ENCODE peak calls at places on chromosomes 3 and 15, in ten cellular contexts. W, J, M, Q, I, D, G, R, V and L are unnamed samples. For H3K9me3, the result is how much of the 10 kb centered on the place peaks cover.

GRCh38 chr3:151156618-151157216 is 46.3 kb downstream of the GPR171 start:
- DNase-seq in R (peak), M (no peak), D (no peak), G (peak), W (no peak), J (peak), Q (peak), I (no peak), V (peak), L (no peak)

GRCh38 chr3:24249523-24249922 is 245.1 kb downstream of the THRB start:
- DNase-seq in R (no peak), G (no peak), J (no peak), V (no peak), D (no peak), W (no peak), Q (no peak), I (no peak), M (no peak), L (no peak)

GRCh38 chr3:127628788-127629456 is at the start of gene PODXL2:
- DNase-seq in Q (peak), I (peak), D (peak), V (peak), W (no peak), J (peak), G (peak), R (peak), M (peak), L (peak)

GRCh38 chr15:75198560-75199346 is 2.9 kb upstream of the C15orf39 start:
- DNase-seq in Q (peak), D (no peak), G (no peak), V (peak), R (no peak), M (no peak), I (peak), W (no peak), J (peak), L (no peak)

GRCh38 chr3:149203758-149204157 is 17.9 kb downstream of the CP start:
- DNase-seq in W (no peak), G (no peak), I (no peak), R (no peak), D (no peak), Q (no peak), V (no peak), J (no peak), M (no peak), L (no peak)

GRCh38 chr15:32041294-32041693 is 11.0 kb downstream of the CHRNA7 start:
- DNase-seq in V (no peak), G (no peak), I (no peak), R (no peak), Q (no peak), J (no peak), W (no peak), D (no peak), M (no peak), L (no peak)

GRCh38 chr3:179181993-179182551 is 33.9 kb downstream of the PIK3CA start:
- DNase-seq in D (no peak), Q (no peak), G (no peak), J (no peak), W (no peak), M (no peak), I (no peak), V (peak), R (no peak), L (no peak)

GRCh38 chr3:33044676-33045075 is 52.3 kb downstream of the GLB1 start:
- DNase-seq in Q (peak), I (no peak), D (no peak), J (no peak), V (no peak), M (no peak), W (no peak), R (no peak), G (no peak), L (no peak)

GRCh38 chr3:112699436-112699978 is 58.6 kb upstream of the CCDC80 start:
- DNase-seq in W (no peak), M (no peak), V (peak), G (no peak), J (peak), Q (no peak), I (no peak), D (no peak), R (no peak), L (no peak)

GRCh38 chr3:90015688-90016356 is 908.4 kb downstream of the EPHA3 start:
- DNase-seq in W (no peak), M (no peak), J (peak), G (no peak), R (no peak), D (no peak), I (no peak), Q (no peak), V (peak), L (no peak)

GRCh38 chr3:132180337-132180791 is 136.8 kb upstream of the ACP3 start:
- DNase-seq in D (no peak), J (peak), R (peak), I (no peak), Q (peak), W (no peak), M (no peak), V (peak), G (peak), L (no peak)

GRCh38 chr3:113631143-113631542 is 65.3 kb downstream of the USF3 start:
- DNase-seq in R (no peak), G (no peak), J (no peak), V (no peak), D (no peak), M (no peak), Q (no peak), W (no peak), I (no peak), L (no peak)

GRCh38 chr3:59142581-59142980 is 92.8 kb upstream of the CFAP20DC start:
- DNase-seq in W (no peak), I (no peak), G (no peak), V (no peak), Q (no peak), D (no peak), R (no peak), J (peak), M (no peak), L (no peak)

GRCh38 chr3:157865449-157865862 is 240.8 kb downstream of the SHOX2 start:
- DNase-seq in G (no peak), V (no peak), Q (no peak), I (no peak), D (no peak), J (peak), W (peak), M (peak), R (peak), L (no peak)

GRCh38 chr15:65097651-65098263 is 17.2 kb downstream of the UBAP1L start:
- DNase-seq in I (no peak), J (no peak), D (no peak), G (no peak), M (no peak), V (no peak), R (no peak), Q (no peak), W (no peak), L (no peak)

GRCh38 chr3:117920240-117920923 is 1114.3 kb downstream of the IGSF11 start:
- DNase-seq in M (no peak), Q (no peak), G (no peak), J (no peak), R (no peak), D (no peak), V (no peak), I (no peak), W (no peak), L (no peak)

GRCh38 chr15:64842099-64842940 is 605 bp downstream of the PLEKHO2 start:
- DNase-seq in I (no peak), Q (no peak), W (no peak), R (no peak), M (no peak), D (peak), G (no peak), V (peak), J (peak), L (no peak)

GRCh38 chr3:31170932-31171670 is 276.6 kb upstream of the GADL1 start:
- DNase-seq in D (no peak), G (no peak), W (no peak), J (peak), M (no peak), Q (no peak), I (no peak), R (no peak), V (peak), L (no peak)

GRCh38 chr3:120908803-120909601 is 997 bp downstream of the STXBP5L start:
- DNase-seq in I (peak), W (peak), M (no peak), R (no peak), D (no peak), V (no peak), Q (no peak), J (peak), G (no peak), L (no peak)

GRCh38 chr3:117696871-117697270 is 987.3 kb downstream of the TUSC7 start:
- DNase-seq in M (no peak), Q (no peak), D (no peak), W (no peak), G (peak), V (no peak), I (no peak), J (no peak), R (no peak), L (no peak)

GRCh38 chr15:73403171-73403570 is 34.4 kb upstream of the HCN4 start:
- DNase-seq in I (no peak), R (no peak), V (no peak), G (no peak), Q (no peak), J (peak), W (no peak), D (no peak), M (no peak), L (no peak)

GRCh38 chr15:64845183-64845611 is 3.5 kb downstream of the PLEKHO2 start:
- DNase-seq in R (no peak), M (no peak), D (no peak), J (peak), G (peak), I (no peak), W (peak), V (no peak), Q (no peak), L (no peak)

GRCh38 chr3:190008432-190008831 is 112.3 kb downstream of the P3H2 start:
- DNase-seq in M (no peak), Q (no peak), W (no peak), G (no peak), J (no peak), R (no peak), V (peak), D (no peak), I (no peak), L (no peak)
- H3K9me3 ChIP-seq in M (under half), Q (under half), W (under half), G (under half), J (under half), R (under half), V (under half), D (under half), I (under half), L (under half)

DNA sequence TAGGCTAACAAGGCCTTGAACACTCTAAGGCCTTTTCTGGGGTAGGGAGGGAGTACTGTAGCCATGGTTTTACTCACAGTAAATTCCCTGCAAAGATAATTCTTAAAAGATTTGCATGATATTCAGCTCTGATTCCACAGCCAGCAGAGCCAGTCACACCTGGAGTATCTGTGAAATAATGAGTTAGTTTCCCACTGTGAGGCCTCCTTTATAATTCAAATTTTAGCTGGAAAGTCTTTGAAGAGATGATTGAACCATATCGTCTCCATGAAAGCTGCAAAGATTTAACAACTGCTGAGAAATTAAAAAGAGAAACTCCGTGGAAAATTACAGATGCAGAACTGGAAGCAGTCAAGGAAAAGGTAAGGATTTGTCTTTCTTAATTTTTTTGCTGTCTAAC is 32.3 kb upstream of the DUT start:
- DNase-seq in J (no peak), R (no peak), V (no peak), I (no peak), G (no peak), Q (no peak), M (no peak), W (no peak), D (no peak), L (no peak)
- H3K9me3 ChIP-seq in J (under half), R (under half), V (under half), I (under half), G (under half), Q (under half), M (under half), W (under half), D (under half), L (under half)

GRCh38 chr15:19973718-19974117 is 567.9 kb downstream of the GOLGA6L6 start:
- DNase-seq in J (no peak), G (peak), D (no peak), W (no peak), R (no peak), M (no peak), V (no peak), Q (no peak), I (no peak), L (no peak)
- H3K9me3 ChIP-seq in J (under half), G (under half), D (under half), W (under half), R (under half), M (under half), V (under half), Q (under half), I (under half), L (under half)

DNA sequence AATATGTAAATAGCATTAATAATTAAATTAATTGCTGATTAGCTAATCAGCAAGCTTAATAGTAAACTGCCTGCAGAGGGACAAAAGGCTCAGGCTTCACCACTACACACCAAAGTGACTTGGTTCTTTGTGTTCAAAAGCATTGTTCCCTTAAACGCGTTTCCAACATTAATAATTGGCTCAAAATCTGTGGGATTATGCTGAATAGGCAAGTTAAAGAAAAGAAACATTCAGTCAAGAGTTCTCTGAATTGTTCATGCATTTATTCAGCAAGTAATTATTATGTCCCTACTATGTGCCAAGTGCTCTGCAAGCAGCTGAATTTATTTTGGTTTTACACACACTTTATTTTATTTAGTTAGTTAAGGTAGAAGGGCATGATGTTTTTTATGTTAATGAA is 558.5 kb upstream of the ARRDC4 start:
- DNase-seq in W (no peak), R (no peak), M (no peak), G (no peak), V (no peak), Q (no peak), D (no peak), J (no peak), I (no peak), L (no peak)
- H3K9me3 ChIP-seq in W (under half), R (under half), M (under half), G (under half), V (under half), Q (under half), D (under half), J (under half), I (under half), L (under half)

GRCh38 chr3:170797685-170798084 is 72.3 kb downstream of the RPL22L1 start:
- DNase-seq in I (no peak), D (no peak), Q (no peak), M (no peak), W (no peak), J (no peak), G (no peak), R (no peak), V (no peak), L (no peak)
- H3K9me3 ChIP-seq in I (under half), D (under half), Q (under half), M (under half), W (under half), J (under half), G (under half), R (under half), V (under half), L (under half)

DNA sequence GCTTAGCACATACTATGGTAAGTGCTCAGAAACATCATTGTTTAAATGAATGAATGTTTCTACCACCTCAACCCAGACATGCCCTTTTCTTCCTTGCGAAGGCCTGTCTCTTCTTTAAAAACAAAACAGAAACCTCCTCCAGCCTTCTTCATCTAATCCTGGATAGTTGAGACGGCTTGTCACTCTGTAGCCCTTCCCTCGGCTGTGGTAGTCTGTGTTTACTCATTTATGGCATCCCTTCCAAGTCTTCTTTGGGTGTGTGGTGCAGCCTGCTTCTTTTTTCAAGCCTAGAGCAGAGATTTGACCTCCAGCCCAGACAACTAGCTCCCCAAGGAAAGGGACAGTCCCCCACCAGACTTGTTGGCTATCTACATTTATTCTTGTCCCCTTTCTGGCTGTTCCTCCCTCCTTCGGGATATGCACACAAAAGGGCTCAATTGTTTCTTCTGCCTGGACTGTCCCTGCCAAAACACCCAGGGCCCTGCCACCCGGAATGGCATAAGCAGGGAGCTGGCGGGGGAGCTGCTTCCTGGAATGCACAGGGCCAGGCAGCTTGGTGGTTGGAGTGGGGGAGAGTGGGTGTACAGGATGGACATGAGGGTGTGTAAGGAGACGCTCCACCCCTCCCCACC is 67.8 kb downstream of the ITGA11 start:
- DNase-seq in J (peak), R (no peak), I (no peak), D (no peak), Q (no peak), W (no peak), G (no peak), V (peak), M (no peak), L (no peak)
- H3K9me3 ChIP-seq in J (under half), R (under half), I (under half), D (under half), Q (under half), W (under half), G (under half), V (under half), M (under half), L (under half)

GRCh38 chr3:155236473-155236872 is 57.0 kb downstream of the STRIT1 start:
- DNase-seq in W (no peak), R (no peak), I (no peak), M (no peak), D (no peak), J (no peak), Q (no peak), V (no peak), G (no peak), L (no peak)
- H3K9me3 ChIP-seq in W (under half), R (under half), I (under half), M (under half), D (under half), J (under half), Q (under half), V (under half), G (under half), L (under half)

DNA sequence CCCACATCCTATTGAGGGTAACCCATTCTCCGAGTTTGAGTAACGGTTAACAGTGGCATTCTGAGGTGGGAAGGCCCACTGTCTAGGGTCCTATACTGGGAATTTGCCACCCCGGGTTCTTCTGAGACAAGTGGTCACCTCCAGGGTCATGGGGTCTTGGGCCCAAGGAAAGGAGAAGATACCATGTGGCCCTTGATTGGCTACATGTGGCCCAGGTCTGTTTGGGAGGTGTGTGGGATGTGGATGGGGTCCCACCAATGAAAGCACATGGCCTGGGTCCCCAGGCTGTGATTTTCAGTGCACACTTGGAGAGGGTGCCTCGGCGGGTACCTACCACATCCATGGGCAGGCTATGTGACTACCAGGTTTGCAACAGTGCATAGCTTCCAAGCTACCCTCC is 214.4 kb downstream of the UBE3A start:
- DNase-seq in V (no peak), D (no peak), M (no peak), R (no peak), I (no peak), G (no peak), W (no peak), Q (no peak), J (no peak), L (no peak)
- H3K9me3 ChIP-seq in V (half or more), D (under half), M (under half), R (under half), I (under half), G (under half), W (under half), Q (under half), J (under half), L (under half)

GRCh38 chr15:46526726-46527110 is 891.9 kb downstream of the SQOR start:
- DNase-seq in J (no peak), Q (no peak), R (no peak), W (no peak), D (no peak), I (no peak), G (no peak), M (no peak), V (no peak), L (no peak)
- H3K9me3 ChIP-seq in J (under half), Q (under half), R (under half), W (under half), D (under half), I (under half), G (under half), M (under half), V (under half), L (under half)

GRCh38 chr3:161999846-162000245 is 503.2 kb downstream of the OTOL1 start:
- DNase-seq in V (no peak), R (no peak), D (no peak), W (no peak), I (no peak), Q (no peak), G (no peak), J (no peak), M (no peak), L (no peak)
- H3K9me3 ChIP-seq in V (under half), R (under half), D (under half), W (under half), I (under half), Q (under half), G (under half), J (under half), M (under half), L (under half)